ENCODE peak calls at places on chromosomes 1 and 21, in four cellular contexts. Q, N, O and I are unnamed samples.

GRCh38 chr1:204648576-204648975 is 37.0 kb downstream of the LRRN2 start:
- DNase-seq in N (no peak), O (no peak), Q (no peak), I (no peak)

GRCh38 chr1:36737767-36738166 is 255.1 kb upstream of the CSF3R start:
- DNase-seq in O (peak), N (no peak), Q (no peak), I (peak)

GRCh38 chr1:203768158-203768725 is 3.3 kb downstream of the LAX1 start:
- DNase-seq in Q (no peak), O (no peak), N (no peak), I (no peak)

GRCh38 chr21:45290948-45291612 is 3.4 kb upstream of the POFUT2 start:
- DNase-seq in O (peak), N (peak), Q (peak), I (no peak)

GRCh38 chr21:28943631-28944030 is 49.0 kb downstream of the LTN1 start:
- DNase-seq in Q (peak), O (no peak), N (no peak), I (no peak)

GRCh38 chr1:158180741-158181576 is at the start of gene CD1D:
- DNase-seq in N (peak), O (peak), Q (no peak), I (peak)

GRCh38 chr1:201259476-201260235 is 23.6 kb upstream of the PKP1 start:
- DNase-seq in Q (peak), O (peak), N (peak), I (peak)

GRCh38 chr1:200483491-200484143 is 73.8 kb upstream of the ZNF281 start:
- DNase-seq in N (no peak), O (peak), Q (peak), I (peak)

GRCh38 chr21:39189857-39190604 is 6.8 kb upstream of the PSMG1 start:
- DNase-seq in O (no peak), Q (peak), N (no peak), I (no peak)

GRCh38 chr1:210605099-210605498 is 276.4 kb downstream of the HHAT start:
- DNase-seq in O (no peak), Q (no peak), N (no peak), I (no peak)
- H4K5ac ChIP-seq in O (no peak), Q (no peak), N (no peak), I (no peak)

GRCh38 chr21:43919283-43919682 is 54.3 kb downstream of the AGPAT3 start:
- DNase-seq in Q (no peak), N (no peak), O (no peak), I (no peak)

GRCh38 chr21:43921979-43922945 is 57.2 kb downstream of the AGPAT3 start:
- DNase-seq in Q (peak), O (peak), N (no peak), I (no peak)

GRCh38 chr21:43918385-43918947 is 53.4 kb downstream of the AGPAT3 start:
- DNase-seq in Q (no peak), O (no peak), N (no peak), I (no peak)

GRCh38 chr21:43921602-43921978 is 56.6 kb downstream of the AGPAT3 start:
- DNase-seq in O (no peak), N (no peak), Q (no peak), I (no peak)

DNA sequence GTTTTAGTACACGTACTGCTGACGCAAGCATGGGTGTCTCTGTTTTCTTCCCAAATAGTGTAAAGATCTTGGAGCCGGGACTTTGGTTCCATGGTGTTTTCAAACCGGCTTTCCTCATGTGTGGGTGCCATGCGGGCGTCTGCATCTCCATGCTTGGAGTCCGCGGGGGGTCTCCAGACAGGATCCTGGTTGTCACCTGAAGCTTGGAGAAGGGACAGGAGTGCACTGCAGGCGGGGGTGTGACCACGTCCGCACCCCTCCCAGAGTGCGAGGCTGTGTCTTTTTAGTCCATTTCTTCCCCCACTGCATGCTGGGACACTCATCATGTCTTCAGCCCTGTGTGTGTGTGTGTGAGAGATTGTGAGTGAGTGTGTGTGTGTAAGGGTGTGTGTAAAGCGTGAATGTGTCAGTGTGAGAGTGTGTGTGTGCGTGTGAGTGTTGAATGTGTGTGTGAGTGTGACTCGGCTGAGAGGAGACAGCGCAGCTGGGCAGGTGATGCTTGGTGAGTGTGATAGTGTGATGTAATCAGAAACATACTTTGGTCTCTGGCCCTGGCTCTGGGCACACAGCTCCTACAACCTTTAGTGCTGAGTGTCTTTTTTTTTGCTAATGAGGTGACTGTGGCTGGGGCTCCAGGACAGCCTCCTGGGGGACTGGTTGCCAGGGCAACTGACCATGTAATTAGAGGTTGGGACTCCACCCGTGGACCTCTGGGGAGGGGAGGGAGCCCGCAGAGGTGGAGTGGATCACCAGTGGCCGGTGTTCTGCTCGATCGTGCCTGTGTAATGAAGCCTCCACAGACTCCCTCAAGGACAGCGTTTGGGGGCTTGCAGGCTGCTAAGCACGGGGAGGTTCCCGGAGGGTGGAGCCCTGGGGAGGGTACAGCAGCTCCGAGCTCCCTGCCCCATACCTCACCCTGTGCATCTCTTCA is 55.1 kb downstream of the AGPAT3 start:
- DNase-seq in N (peak), O (peak), Q (peak), I (no peak)
- H4K5ac ChIP-seq in N (no peak), O (no peak), Q (no peak), I (no peak)

DNA sequence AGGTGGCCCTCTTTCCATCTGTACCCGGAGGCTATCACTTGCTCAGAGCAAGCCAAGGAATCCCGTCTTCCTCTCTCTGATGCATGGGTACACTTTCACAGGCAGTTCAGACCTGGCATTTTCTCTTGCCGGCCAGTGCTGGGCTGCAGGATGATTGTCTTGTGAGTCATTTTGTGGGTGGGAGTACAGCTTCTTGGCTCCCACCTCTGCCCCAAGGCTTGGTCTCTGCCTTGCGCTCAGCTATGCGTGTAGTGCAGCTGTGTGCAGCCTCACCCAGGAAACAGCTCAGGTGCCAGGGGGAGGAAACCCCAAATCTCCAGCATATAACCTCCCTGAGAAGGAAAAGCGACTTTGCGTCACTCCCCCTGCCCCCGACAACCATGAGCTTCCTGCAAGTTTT is 3.9 kb upstream of the AJAP1 start:
- DNase-seq in O (peak), N (no peak), Q (no peak), I (no peak)
- H4K5ac ChIP-seq in O (no peak), N (no peak), Q (no peak), I (no peak)

DNA sequence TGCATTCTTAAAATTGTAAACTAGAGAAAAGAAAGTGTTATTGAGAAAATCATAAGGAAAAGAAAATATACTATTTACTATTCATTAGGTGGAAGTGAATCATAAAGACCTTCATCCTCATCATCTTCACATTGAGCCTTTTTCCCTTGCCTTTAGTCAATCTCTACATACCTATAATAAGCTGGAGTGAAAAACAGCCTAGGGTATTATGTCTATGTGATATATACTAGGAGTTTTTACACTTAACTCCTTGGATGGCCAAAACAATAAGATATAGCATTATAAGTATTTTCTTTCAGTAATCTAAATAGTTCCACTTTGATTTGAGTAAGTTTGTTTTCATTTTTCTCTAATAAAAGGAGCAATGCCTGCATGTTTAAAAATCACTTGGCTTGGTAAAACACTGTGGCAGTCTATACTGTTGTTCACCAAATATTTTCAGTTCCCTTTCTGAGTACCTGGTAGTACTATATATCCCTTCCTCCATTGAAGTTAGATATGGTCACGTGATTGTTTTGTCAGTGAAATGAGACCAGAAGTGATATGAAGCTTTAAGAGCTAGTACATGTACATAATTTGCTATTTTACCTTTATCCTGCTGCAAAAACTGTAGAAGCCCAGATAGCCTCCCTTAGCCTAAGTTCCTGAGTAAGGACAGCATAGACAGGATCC is 78.3 kb downstream of the CLEC20A start:
- DNase-seq in O (no peak), N (no peak), Q (no peak), I (no peak)
- H4K5ac ChIP-seq in O (no peak), N (no peak), Q (peak), I (no peak)

DNA sequence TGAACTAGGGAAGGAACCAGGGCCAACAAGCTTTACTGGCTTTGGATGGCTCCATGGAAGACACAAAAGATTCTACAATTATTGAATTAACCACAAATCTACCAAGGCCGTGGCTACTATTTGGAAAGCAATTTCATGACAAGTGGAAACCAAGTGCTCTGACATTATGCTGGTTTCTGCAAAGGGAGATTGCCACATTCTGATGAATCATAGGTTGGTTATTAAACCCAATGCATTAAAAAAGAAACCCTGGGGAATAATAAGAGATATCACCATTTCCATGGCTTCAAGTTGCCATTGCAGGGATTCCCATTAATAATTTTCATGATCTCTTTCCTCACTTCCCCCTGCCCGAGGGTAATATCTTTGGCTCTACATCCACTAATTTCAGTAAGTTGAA is 359.2 kb upstream of the NCAM2 start:
- DNase-seq in Q (no peak), O (no peak), N (no peak), I (no peak)
- H4K5ac ChIP-seq in Q (no peak), O (no peak), N (no peak), I (no peak)

DNA sequence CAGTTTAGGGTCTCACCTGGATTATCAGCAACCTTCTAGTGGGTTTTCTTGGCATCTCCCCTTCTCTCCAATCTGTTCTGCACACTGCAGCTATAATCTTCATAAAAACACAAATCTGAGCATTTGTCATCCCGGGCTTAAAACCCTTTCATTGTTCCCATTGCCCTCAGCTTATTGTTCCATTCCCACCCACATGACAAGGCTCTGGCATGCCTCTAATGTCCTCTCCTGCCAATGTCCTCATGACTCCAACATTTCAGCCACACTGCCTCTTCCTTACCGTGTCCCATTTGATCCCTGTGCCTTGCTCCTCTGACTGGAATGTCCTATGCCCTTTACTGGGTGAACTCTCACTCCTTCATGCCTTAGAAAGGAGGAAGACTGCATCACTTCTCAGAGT is 7.5 kb upstream of the DPH2 start:
- DNase-seq in O (no peak), Q (no peak), N (no peak), I (no peak)
- H4K5ac ChIP-seq in O (no peak), Q (no peak), N (no peak), I (no peak)

DNA sequence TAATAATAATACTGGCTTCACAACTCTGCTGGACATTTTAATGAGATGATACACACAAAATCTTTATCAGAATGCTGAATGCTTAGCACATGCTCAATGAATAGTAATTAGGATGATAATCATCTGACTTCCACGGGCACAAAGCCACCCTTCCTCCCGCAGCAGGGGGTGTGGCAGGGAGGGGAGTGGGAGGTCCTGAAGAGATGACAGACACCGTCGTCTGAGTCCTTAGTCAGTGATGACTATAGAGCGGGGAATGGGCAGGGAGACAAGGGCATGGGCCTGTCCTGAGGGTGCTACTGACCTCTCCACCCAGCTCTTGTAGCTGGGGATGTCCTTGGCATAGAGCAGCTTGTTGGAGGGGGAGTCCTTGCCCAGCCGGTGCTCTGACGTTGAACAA is 117.6 kb upstream of the CD34 start:
- DNase-seq in O (no peak), N (no peak), Q (no peak), I (no peak)
- H4K5ac ChIP-seq in O (no peak), N (no peak), Q (no peak), I (no peak)